ENCODE peak calls at places on chromosome 21, in four cellular contexts. Y is K562, S is stomach, D is GM12878. V is an unnamed sample.
A peak's percentile ranks its signal among the peaks of the same experiment; 100 is the strongest.

GRCh38 chr21:33028759-33029511 is 3.2 kb downstream of the OLIG2 start:
- DNase-seq in S (no peak), Y (no peak), D (no peak), V (no peak)

GRCh38 chr21:32021319-32022027 is 148.7 kb downstream of the HUNK start:
- DNase-seq in D (no peak), S (peak; percentile 92), Y (no peak), V (no peak)

GRCh38 chr21:44486302-44486701 is 31.0 kb downstream of the LRRC3 start:
- DNase-seq in S (no peak), Y (no peak), D (no peak), V (no peak)

GRCh38 chr21:44508426-44508710 is 31.6 kb downstream of the KRTAP10-1 start:
- DNase-seq in Y (no peak), D (no peak), S (no peak), V (no peak)

GRCh38 chr21:22885614-22886013 is 1887.4 kb downstream of the NCAM2 start:
- DNase-seq in D (no peak), S (no peak), Y (no peak), V (no peak)

GRCh38 chr21:38916214-38916964 is 110.7 kb downstream of the ETS2 start:
- DNase-seq in S (no peak), D (no peak), Y (no peak), V (no peak)

GRCh38 chr21:31803039-31804007 is 69.5 kb upstream of the HUNK start:
- DNase-seq in S (no peak), Y (no peak), D (no peak), V (no peak)

GRCh38 chr21:32770514-32771133 is 931 bp downstream of the PAXBP1 start:
- DNase-seq in S (no peak), D (no peak), Y (peak; percentile 17), V (no peak)

GRCh38 chr21:22536511-22536910 is 1538.3 kb downstream of the NCAM2 start:
- DNase-seq in Y (peak; percentile 1), D (no peak), S (no peak), V (no peak)

DNA sequence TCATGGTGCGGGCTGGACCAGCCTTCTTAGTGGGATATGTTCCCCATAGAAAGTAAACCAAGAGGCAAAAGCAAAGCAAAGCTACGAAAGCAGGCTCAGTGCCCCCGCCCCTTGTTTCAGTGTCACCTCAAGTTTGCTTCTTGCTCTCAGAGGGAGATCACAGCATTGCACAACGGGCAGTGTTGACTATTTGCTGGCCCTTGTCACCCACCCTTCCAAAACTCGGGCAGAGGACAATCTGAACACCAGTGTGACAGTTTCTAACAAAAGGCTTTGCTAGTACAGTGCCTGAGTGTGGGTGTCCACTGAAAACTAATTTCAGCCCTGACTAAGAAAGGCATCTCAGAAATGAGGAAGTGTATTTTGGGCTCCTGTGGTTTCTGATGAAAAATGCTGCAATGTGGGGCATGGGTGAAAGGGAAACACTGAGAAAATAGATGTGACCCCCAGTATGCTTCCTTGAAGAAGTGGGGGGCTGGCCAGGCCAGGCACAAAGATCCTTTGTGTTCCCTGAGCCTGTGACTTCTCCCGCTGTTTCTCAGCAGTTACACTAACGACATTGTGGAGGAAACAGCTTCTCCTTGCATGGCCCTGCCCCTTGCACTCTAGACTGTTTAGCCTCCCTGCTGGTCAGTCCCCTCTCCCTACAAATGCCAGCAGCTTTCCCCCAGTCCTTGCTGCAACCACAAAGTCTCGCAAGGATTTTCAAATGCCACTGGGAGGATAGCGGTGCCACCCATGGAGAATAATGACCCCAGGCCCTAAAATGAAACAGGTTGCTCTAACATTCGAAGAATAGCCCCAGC is 33.3 kb upstream of the KCNE1 start:
- DNase-seq in S (no peak), Y (peak; percentile 15), D (peak; percentile 86), V (peak; percentile 47)
- TF ChIP-seq POLR2AphosphoS5 in S (peak; percentile 34), Y (no peak), D (peak; percentile 77), V (no peak)

GRCh38 chr21:24045775-24046215 is 1561.5 kb downstream of the MRPL39 start:
- DNase-seq in Y (peak; percentile 10), D (no peak), S (peak; percentile 66), V (no peak)
- TF ChIP-seq POLR2A in Y (no peak), D (no peak), S (no peak), V (no peak)

DNA sequence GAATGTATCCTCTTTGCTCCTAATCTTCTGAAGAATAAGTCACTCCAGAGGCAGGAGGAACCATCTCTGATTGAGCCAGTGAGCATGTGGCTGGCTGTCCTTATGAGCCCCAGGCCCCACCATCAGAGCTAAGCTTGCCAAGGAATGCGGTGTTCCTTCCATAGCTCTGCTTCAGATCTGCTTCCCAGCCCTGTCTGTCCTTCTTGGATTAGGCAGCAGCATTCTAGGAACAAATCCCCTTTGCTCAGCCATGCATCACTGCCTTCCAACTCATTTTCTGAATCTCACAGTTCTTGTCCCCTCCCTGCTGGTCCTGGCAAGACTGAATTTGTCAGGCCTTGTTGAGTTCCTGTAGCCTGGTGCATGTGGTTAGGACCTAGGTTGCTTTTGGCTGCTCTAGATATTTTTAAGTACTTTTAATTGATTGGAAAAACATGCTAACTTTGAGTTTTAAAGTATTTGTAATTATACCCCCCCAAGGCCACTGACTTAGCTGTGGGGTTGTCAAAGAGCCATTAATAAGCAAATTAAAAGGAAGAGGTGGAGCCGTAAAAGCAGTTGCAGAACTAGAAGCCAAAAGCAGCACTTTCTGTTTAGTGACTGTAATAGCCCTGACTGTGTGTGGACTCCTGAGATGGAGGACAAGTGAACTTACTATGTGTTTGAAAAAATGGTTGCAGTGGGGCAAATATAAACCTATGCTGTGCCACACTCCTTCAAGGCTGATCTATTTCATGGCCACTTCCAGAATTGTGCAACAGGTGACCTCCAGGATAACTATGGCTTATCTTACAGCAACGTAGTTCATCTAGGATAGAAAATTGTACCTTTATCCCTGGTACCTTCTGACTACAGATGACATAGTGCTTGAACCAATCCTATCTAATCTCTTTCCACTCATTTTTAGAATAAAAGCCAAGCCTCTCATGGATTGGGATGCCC is 61.3 kb upstream of the BACH1 start:
- DNase-seq in Y (no peak), D (no peak), S (no peak), V (no peak)
- TF ChIP-seq POLR2AphosphoS5 in Y (no peak), D (no peak), S (no peak), V (no peak)

DNA sequence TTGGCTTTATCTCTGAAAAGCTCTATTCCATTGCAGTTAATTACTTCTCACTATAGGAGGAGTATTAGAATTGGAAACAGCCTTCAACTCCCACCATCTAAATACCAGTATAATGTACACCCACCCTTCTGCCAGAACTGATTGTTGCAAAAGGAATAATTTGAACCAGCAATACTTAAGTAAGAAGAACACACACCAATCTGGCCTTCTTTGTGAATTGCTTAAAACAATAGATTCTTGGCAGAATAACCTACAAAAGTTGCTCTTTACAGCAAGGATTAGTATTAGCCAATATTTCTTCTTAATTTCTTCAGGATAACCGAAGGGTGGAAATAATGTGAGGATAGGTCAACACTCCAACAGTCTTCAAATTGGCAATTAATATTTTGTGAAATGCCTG is 54.9 kb upstream of the ADAMTS5 start:
- DNase-seq in D (no peak), S (no peak), Y (no peak), V (no peak)
- TF ChIP-seq POLR2A in D (no peak), S (no peak), Y (no peak), V (no peak)

GRCh38 chr21:45535341-45536081 is 6.7 kb downstream of the SLC19A1 start:
- DNase-seq in S (peak; percentile 76), Y (no peak), D (no peak), V (no peak)

GRCh38 chr21:45532826-45533730 is 9.2 kb downstream of the SLC19A1 start:
- DNase-seq in S (peak; percentile 68), D (no peak), Y (no peak), V (no peak)

GRCh38 chr21:45533731-45534571 is 8.3 kb downstream of the SLC19A1 start:
- DNase-seq in Y (no peak), S (peak; percentile 27), D (no peak), V (no peak)

GRCh38 chr21:45536301-45537081 is 5.7 kb downstream of the SLC19A1 start:
- DNase-seq in D (no peak), Y (no peak), S (peak; percentile 25), V (no peak)

GRCh38 chr21:45534591-45535331 is 7.5 kb downstream of the SLC19A1 start:
- DNase-seq in Y (no peak), S (peak; percentile 73), D (no peak), V (no peak)
- TF ChIP-seq POLR2AphosphoS5 in Y (no peak), S (no peak), D (no peak), V (no peak)

DNA sequence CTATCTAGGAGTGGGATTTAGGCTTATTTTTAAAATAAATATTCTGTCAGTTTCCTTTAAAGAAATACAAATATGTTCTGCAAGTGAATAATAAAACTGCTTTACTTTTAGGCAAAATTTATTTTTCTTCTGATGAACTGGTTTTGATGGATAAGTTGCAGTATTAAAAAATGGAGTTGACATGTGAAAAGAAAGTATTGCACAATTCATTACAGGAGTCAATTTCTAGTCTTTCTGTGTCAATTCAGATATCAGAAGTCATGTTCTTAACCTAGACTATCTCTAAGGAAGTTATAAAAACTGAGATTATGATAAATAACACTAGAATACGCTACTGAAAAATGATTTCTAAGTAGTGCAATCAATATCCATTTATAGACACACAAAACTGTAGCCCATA is 270.2 kb upstream of the TMPRSS15 start:
- DNase-seq in D (no peak), Y (no peak), S (no peak), V (no peak)
- TF ChIP-seq POLR2A in D (no peak), Y (no peak), S (no peak), V (no peak)

GRCh38 chr21:41519806-41520559 is 12.0 kb upstream of the TMPRSS2 start:
- DNase-seq in Y (no peak), S (no peak), D (no peak), V (no peak)
- TF ChIP-seq POLR2AphosphoS5 in Y (no peak), S (no peak), D (no peak), V (no peak)

GRCh38 chr21:36959020-36959835 is 7.2 kb downstream of the HLCS start:
- DNase-seq in Y (no peak), D (no peak), S (no peak), V (no peak)
- TF ChIP-seq POLR2A in Y (no peak), D (no peak), S (no peak), V (no peak)

GRCh38 chr21:42039911-42040351 is 29.8 kb upstream of the ZBTB21 start:
- DNase-seq in D (no peak), S (no peak), Y (no peak), V (no peak)

GRCh38 chr21:42038393-42038792 is 28.2 kb upstream of the ZBTB21 start:
- DNase-seq in D (no peak), S (no peak), Y (no peak), V (no peak)

GRCh38 chr21:42040411-42041180 is 30.4 kb upstream of the ZBTB21 start:
- DNase-seq in Y (no peak), S (no peak), D (no peak), V (no peak)

GRCh38 chr21:42038826-42039425 is 28.8 kb upstream of the ZBTB21 start:
- DNase-seq in Y (no peak), D (no peak), S (no peak), V (no peak)

DNA sequence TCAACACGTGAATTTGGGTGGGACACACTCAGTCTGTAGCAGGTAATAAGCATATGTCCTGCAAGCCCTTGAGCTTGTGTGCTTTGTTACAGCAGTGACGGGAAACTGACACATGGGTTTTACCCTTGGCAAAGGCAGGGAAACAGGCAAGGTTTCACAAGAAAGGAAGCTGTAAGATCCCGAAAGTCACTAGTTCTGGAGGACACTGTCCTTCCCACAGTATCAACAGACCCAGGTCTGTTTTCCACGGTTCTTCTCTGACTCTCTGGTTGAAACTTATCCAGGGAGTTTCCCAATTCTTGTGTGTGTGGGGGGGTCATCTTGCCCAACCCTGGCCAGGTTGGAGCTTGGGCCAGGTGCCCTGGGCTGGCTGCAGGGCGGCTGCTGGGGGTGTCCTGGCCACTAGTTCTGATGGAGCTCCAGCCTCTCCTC is 29.3 kb upstream of the ZBTB21 start:
- DNase-seq in D (no peak), Y (no peak), S (no peak), V (no peak)
- TF ChIP-seq POLR2AphosphoS5 in D (no peak), Y (no peak), S (peak; percentile 25), V (no peak)